ENCODE peak calls at places on chromosomes 5 and 9, in five cellular contexts. K is heart right ventricle, W is transverse colon, Y is WERI-Rb-1, C is body of pancreas. G is an unnamed sample.

GRCh38 chr5:43729846-43730478 is 127.0 kb downstream of the NNT start:
- DNase-seq in Y (no peak), K (no peak), C (no peak), W (no peak), G (peak)

GRCh38 chr5:17355585-17356346 is 138.3 kb downstream of the BASP1 start:
- DNase-seq in Y (no peak), W (no peak), C (no peak), K (no peak), G (peak)

GRCh38 chr5:72402381-72402890 is 82.3 kb downstream of the PTCD2 start:
- DNase-seq in Y (no peak), K (no peak), C (no peak), W (no peak), G (peak)

GRCh38 chr5:35404701-35405100 is 174.4 kb upstream of the PRLR start:
- DNase-seq in W (no peak), C (no peak), K (no peak), Y (no peak), G (no peak)

GRCh38 chr9:90546200-90546599 is 96.4 kb downstream of the DIRAS2 start:
- DNase-seq in W (no peak), Y (peak), K (no peak), C (no peak), G (peak)

GRCh38 chr9:35863583-35863982 is 6.6 kb downstream of the OR13J1 start:
- DNase-seq in C (no peak), Y (no peak), W (no peak), K (no peak), G (no peak)

GRCh38 chr9:131743501-131743900 is 3.6 kb upstream of the RAPGEF1 start:
- DNase-seq in W (no peak), Y (no peak), K (no peak), C (no peak), G (no peak)

GRCh38 chr5:1516615-1517601 is 6.9 kb downstream of the LPCAT1 start:
- DNase-seq in C (peak), K (peak), Y (peak), W (peak), G (peak)

GRCh38 chr5:137442660-137443059 is 56.5 kb downstream of the SPOCK1 start:
- DNase-seq in W (no peak), K (no peak), Y (no peak), C (no peak), G (no peak)

GRCh38 chr5:125659316-125660071 is 763.7 kb upstream of the GRAMD2B start:
- DNase-seq in Y (no peak), W (no peak), K (no peak), C (no peak), G (peak)

GRCh38 chr5:38595149-38595725 is 38.8 kb upstream of the LIFR start:
- DNase-seq in K (no peak), C (no peak), W (no peak), Y (no peak), G (peak)

GRCh38 chr5:170749911-170750431 is 33.6 kb upstream of the GABRP start:
- DNase-seq in C (no peak), K (no peak), Y (no peak), W (peak), G (no peak)

GRCh38 chr9:4933177-4933576 is 51.9 kb upstream of the JAK2 start:
- DNase-seq in W (no peak), Y (no peak), K (no peak), C (no peak), G (peak)

GRCh38 chr9:123300554-123300953 is 32.2 kb upstream of the STRBP start:
- DNase-seq in C (no peak), Y (no peak), W (no peak), K (no peak), G (no peak)

GRCh38 chr5:39274388-39275085 is 55.2 kb upstream of the FYB1 start:
- DNase-seq in C (no peak), Y (no peak), W (no peak), K (no peak), G (peak)

GRCh38 chr9:91714020-91714721 is 235.9 kb downstream of the ROR2 start:
- DNase-seq in K (peak), C (peak), W (peak), Y (no peak), G (peak)

GRCh38 chr9:91419222-91420191 is 4.1 kb downstream of the NFIL3 start:
- DNase-seq in Y (no peak), K (no peak), W (peak), C (peak), G (peak)

GRCh38 chr9:103799959-103800358 is 294.1 kb upstream of the SMC2 start:
- DNase-seq in C (no peak), Y (no peak), K (no peak), W (no peak), G (no peak)

GRCh38 chr5:172801184-172801671 is 30.2 kb upstream of the DUSP1 start:
- DNase-seq in Y (no peak), K (no peak), C (no peak), W (no peak), G (peak)

GRCh38 chr5:42614509-42614908 is 142.1 kb upstream of the CCDC152 start:
- DNase-seq in K (no peak), W (no peak), C (no peak), Y (no peak), G (peak)

GRCh38 chr5:67305913-67306710 is 109.5 kb upstream of the CD180 start:
- DNase-seq in W (no peak), K (no peak), Y (no peak), C (no peak), G (peak)

GRCh38 chr5:145531038-145531734 is 304.0 kb downstream of the PRELID2 start:
- DNase-seq in Y (no peak), C (peak), K (no peak), W (peak), G (peak)

GRCh38 chr9:81456431-81456970 is 232.8 kb downstream of the TLE1 start:
- DNase-seq in Y (no peak), K (no peak), C (no peak), W (no peak), G (peak)

GRCh38 chr9:130846487-130847305 is 11.6 kb downstream of the ABL1 start:
- DNase-seq in W (no peak), K (peak), C (no peak), Y (no peak), G (peak)

GRCh38 chr5:96753017-96753397 is 54.7 kb downstream of the ERAP1 start:
- DNase-seq in C (no peak), W (no peak), Y (no peak), K (no peak), G (no peak)

GRCh38 chr5:59371525-59372138 is 521.9 kb downstream of the PDE4D start:
- DNase-seq in C (no peak), Y (no peak), W (no peak), K (no peak), G (no peak)

GRCh38 chr5:165076686-165077085 is 1571.3 kb downstream of the MAT2B start:
- DNase-seq in Y (no peak), W (no peak), K (no peak), C (no peak), G (no peak)

GRCh38 chr9:35940474-35941467 is 17.2 kb downstream of the OR2S2 start:
- DNase-seq in K (no peak), W (no peak), C (no peak), Y (peak), G (no peak)

GRCh38 chr5:108003178-108003577 is 332.4 kb upstream of the EFNA5 start:
- DNase-seq in K (no peak), W (no peak), C (no peak), Y (no peak), G (peak)

GRCh38 chr5:137486707-137487106 is 12.4 kb downstream of the SPOCK1 start:
- DNase-seq in Y (no peak), C (no peak), K (peak), W (no peak), G (peak)

GRCh38 chr5:158682631-158683030 is 417.1 kb downstream of the EBF1 start:
- DNase-seq in K (no peak), C (no peak), Y (no peak), W (no peak), G (no peak)

GRCh38 chr5:158677490-158677838 is 422.3 kb downstream of the EBF1 start:
- DNase-seq in W (no peak), K (no peak), C (no peak), Y (no peak), G (no peak)

GRCh38 chr5:158679221-158679641 is 420.5 kb downstream of the EBF1 start:
- DNase-seq in Y (peak), W (no peak), K (no peak), C (no peak), G (no peak)

DNA sequence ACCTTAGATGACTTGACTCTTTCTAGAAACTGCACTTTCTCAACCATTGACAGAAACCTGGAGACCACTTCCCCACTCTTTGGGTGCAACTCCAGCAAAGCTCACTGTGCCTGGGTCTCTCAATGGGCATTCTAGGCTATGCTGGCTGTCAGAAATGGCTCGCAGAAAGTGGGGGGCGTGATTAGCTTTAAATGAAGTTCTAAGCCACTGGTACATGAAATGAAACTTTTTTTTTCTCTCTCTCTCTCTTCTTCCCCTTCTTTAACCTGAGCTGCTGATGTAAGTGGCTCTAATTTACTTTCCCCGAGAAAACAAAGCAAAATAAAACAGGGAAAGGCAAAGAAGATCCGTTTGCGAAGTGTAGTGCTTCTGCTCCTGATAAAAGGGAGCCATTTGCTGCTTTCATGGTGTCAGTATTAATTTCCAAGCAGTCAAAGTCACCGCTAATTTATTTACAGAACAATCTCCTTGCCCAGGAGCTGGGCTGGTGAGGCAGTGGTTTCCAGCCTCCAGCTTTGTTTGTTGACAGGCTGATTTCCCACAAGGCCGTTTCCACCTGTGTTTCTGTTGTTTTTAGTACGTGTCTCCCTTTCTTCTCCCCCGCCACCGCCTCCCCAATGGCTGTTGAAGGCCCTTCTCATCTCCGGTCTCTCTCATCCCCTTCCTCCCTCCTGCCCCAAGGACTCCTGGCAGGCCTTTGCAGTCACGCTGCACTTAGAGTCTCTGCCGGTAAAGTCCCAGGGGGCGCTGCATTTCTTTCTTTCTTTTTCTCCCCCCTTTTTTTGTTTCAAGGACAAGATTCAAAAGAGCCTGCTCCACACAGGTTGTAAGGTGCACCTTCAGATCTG is 422.9 kb downstream of the EBF1 start:
- DNase-seq in C (no peak), Y (peak), K (no peak), W (peak), G (no peak)
- TF ChIP-seq CTCF in C (no peak), Y (peak), K (no peak), W (no peak), G (no peak)

DNA sequence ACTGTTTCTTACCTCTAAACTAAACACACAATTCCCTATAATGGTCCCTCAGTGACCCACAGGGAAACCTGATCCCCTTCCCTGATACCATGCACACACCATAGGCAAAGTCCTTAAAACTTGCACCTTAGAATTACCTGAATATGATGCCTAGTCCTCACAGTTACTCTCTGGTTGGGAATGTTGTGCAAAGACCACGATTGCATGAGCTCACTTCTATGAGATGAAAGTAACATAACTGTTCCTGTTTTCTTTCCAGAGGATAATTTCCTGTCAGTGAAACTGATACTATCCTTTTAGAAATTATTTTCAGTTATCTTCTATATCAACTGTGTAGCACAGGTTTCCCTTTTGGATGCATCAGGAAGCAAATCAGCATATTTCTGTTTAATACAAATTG is 51.4 kb upstream of the TNFAIP8 start:
- DNase-seq in K (no peak), Y (no peak), W (no peak), C (no peak), G (no peak)
- H3K4me3 ChIP-seq in K (no peak), Y (no peak), W (no peak), C (no peak), G (no peak)

DNA sequence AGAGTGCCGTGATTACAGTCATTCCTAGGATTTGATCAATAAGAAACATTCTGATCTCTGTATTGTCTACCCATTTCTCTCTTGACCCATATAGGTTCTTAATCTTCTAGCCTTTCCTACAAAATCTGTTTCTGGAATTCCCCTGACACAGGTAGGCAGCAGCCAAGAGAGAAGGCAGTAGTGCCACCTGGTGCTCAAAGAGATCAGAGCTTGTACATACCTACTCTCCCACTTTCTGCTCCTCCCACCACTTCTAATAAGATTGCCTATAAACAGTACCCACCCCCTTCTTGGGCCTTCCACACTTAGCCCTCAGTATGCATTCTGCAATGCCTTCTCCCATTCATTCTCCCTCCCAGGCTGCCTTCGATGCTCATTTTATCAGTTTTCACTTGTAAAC is 117.4 kb upstream of the RORB start:
- DNase-seq in Y (peak), W (no peak), C (peak), K (no peak), G (peak)
- TF ChIP-seq CTCF in Y (peak), W (no peak), C (peak), K (no peak), G (no peak)

GRCh38 chr9:68741751-68742730 is 37.0 kb downstream of the PIP5K1B start:
- DNase-seq in K (no peak), C (no peak), Y (no peak), W (no peak), G (no peak)
- H3K4me3 ChIP-seq in K (no peak), C (no peak), Y (no peak), W (no peak), G (no peak)

GRCh38 chr9:128625391-128626145 is 31.1 kb downstream of the DYNC2I2 start:
- DNase-seq in W (peak), K (no peak), Y (peak), C (peak), G (no peak)

GRCh38 chr9:128621730-128622455 is 34.8 kb downstream of the DYNC2I2 start:
- DNase-seq in W (no peak), Y (no peak), K (no peak), C (no peak), G (no peak)

GRCh38 chr9:128626181-128626580 is 30.5 kb downstream of the DYNC2I2 start:
- DNase-seq in W (no peak), C (no peak), K (no peak), Y (no peak), G (no peak)

GRCh38 chr9:128627127-128627715 is 29.4 kb downstream of the DYNC2I2 start:
- DNase-seq in K (no peak), C (no peak), W (no peak), Y (no peak), G (no peak)

DNA sequence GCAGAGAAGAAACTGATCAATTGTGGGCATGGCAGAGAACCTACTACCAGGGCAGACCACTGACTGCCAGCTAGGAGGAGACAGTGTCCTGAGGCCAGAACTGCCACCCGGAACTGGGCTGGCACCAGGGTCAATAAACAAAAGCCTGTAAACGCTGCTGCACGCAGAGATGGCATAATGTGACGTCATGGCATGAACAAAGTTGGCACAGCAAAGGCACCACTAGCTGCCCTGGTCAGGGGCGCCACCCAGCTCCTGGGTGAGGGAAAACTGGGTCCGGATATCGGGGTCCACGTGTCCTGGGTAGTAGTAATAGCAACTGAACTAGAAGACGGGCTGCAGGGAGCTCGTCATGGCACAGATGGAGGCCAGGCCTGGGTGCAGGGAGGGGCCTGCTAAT is 32.1 kb downstream of the DYNC2I2 start:
- DNase-seq in C (no peak), W (no peak), K (no peak), Y (no peak), G (no peak)
- TF ChIP-seq CTCF in C (no peak), W (no peak), K (no peak), Y (no peak), G (no peak)

GRCh38 chr9:85610074-85610855 is 131.5 kb downstream of the AGTPBP1 start:
- DNase-seq in C (no peak), Y (peak), W (no peak), K (no peak), G (peak)
- H3K4me3 ChIP-seq in C (no peak), Y (no peak), W (no peak), K (peak), G (peak)

GRCh38 chr9:14535161-14535930 is 157.9 kb downstream of the ZDHHC21 start:
- DNase-seq in K (peak), Y (no peak), C (no peak), W (no peak), G (no peak)

GRCh38 chr9:14532716-14533115 is 160.5 kb downstream of the ZDHHC21 start:
- DNase-seq in W (no peak), C (no peak), K (no peak), Y (no peak), G (peak)

GRCh38 chr9:14531424-14532269 is 161.6 kb downstream of the ZDHHC21 start:
- DNase-seq in K (no peak), Y (no peak), W (no peak), C (no peak), G (no peak)

GRCh38 chr9:14530301-14530700 is 162.9 kb downstream of the ZDHHC21 start:
- DNase-seq in C (no peak), W (no peak), K (no peak), Y (no peak), G (no peak)

GRCh38 chr9:14533867-14534650 is 159.2 kb downstream of the ZDHHC21 start:
- DNase-seq in K (no peak), Y (no peak), C (no peak), W (no peak), G (no peak)
- TF ChIP-seq CTCF in K (no peak), Y (no peak), C (no peak), W (no peak), G (no peak)

GRCh38 chr9:92740446-92740961 is 24.1 kb downstream of the BICD2 start:
- DNase-seq in Y (no peak), K (no peak), W (no peak), C (no peak), G (no peak)
- H3K4me3 ChIP-seq in Y (no peak), K (peak), W (no peak), C (no peak), G (no peak)

GRCh38 chr5:178859625-178860521 is at the start of gene ZNF354B:
- DNase-seq in W (peak), K (peak), Y (peak), C (peak), G (peak)
- TF ChIP-seq CTCF in W (no peak), K (peak), Y (no peak), C (no peak), G (peak)

GRCh38 chr9:127422133-127422782 is 1.9 kb upstream of the ZNF79 start:
- DNase-seq in C (no peak), Y (no peak), K (no peak), W (no peak), G (no peak)
- H3K4me3 ChIP-seq in C (no peak), Y (peak), K (no peak), W (no peak), G (peak)